ENCODE peak calls at places on chromosomes 6 and 20, in six cellular contexts. O is GM20000, F is hippocampal formation, Y is Panc1, J is fibroblast of pulmonary artery, S is EH. E is an unnamed sample.

GRCh38 chr6:40710626-40711354 is 123.6 kb upstream of the LRFN2 start:
- DNase-seq in F (no peak), Y (no peak), O (no peak), J (no peak), S (no peak), E (no peak)

GRCh38 chr6:138541793-138542481 is 42.6 kb upstream of the NHSL1 start:
- DNase-seq in O (no peak), F (no peak), S (peak), Y (no peak), J (peak), E (no peak)

GRCh38 chr20:47241345-47241781 is 115.1 kb downstream of the ZMYND8 start:
- DNase-seq in S (peak), F (no peak), Y (no peak), O (no peak), J (peak), E (no peak)

GRCh38 chr6:44537306-44538049 is 150.0 kb downstream of the CDC5L start:
- DNase-seq in F (no peak), S (no peak), J (no peak), Y (no peak), O (no peak), E (no peak)

GRCh38 chr6:54813901-54814300 is 32.7 kb upstream of the FAM83B start:
- DNase-seq in J (peak), O (no peak), Y (no peak), S (peak), F (no peak), E (no peak)

GRCh38 chr20:3651204-3651970 is 11.8 kb downstream of the GFRA4 start:
- DNase-seq in S (no peak), O (no peak), J (no peak), Y (no peak), F (no peak), E (no peak)

GRCh38 chr6:84227044-84227433 is 404 bp downstream of the CEP162 start:
- DNase-seq in O (no peak), S (no peak), Y (no peak), F (no peak), J (peak), E (no peak)

GRCh38 chr6:22071655-22072054 is 225.2 kb downstream of the PRL start:
- DNase-seq in F (peak), J (peak), Y (no peak), S (peak), O (no peak), E (peak)

GRCh38 chr6:112235956-112236355 is 18.4 kb downstream of the LAMA4 start:
- DNase-seq in S (peak), Y (no peak), O (no peak), F (no peak), J (peak), E (peak)

GRCh38 chr20:63076421-63076820 is 69.7 kb upstream of the BHLHE23 start:
- DNase-seq in Y (no peak), F (no peak), O (no peak), S (no peak), J (no peak), E (no peak)

GRCh38 chr20:33291830-33292355 is 8.9 kb downstream of the BPIFB1 start:
- DNase-seq in O (peak), F (peak), S (peak), J (peak), Y (peak), E (no peak)

GRCh38 chr6:13334953-13335352 is 6.6 kb upstream of the TBC1D7 start:
- DNase-seq in S (no peak), J (peak), Y (no peak), F (no peak), O (no peak), E (no peak)

GRCh38 chr20:1979116-1979778 is 14.6 kb downstream of the PDYN start:
- DNase-seq in S (peak), J (peak), O (no peak), Y (no peak), F (no peak), E (no peak)

GRCh38 chr20:58676161-58676560 is 16.4 kb upstream of the NPEPL1 start:
- DNase-seq in O (no peak), S (no peak), Y (no peak), F (no peak), J (no peak), E (no peak)

GRCh38 chr6:46013639-46014038 is 2.0 kb downstream of the CLIC5 start:
- DNase-seq in S (no peak), O (no peak), Y (no peak), F (no peak), J (no peak), E (no peak)

GRCh38 chr6:33277663-33278391 is 904 bp downstream of the B3GALT4 start:
- DNase-seq in S (no peak), Y (no peak), O (peak), J (no peak), F (no peak), E (no peak)

GRCh38 chr20:51275816-51276215 is 252.9 kb upstream of the KCNG1 start:
- DNase-seq in S (peak), Y (no peak), J (peak), O (no peak), F (no peak), E (no peak)

GRCh38 chr6:140697585-140697984 is 1323.1 kb upstream of the CITED2 start:
- DNase-seq in S (no peak), O (no peak), Y (no peak), F (no peak), J (no peak), E (no peak)

GRCh38 chr20:61120595-61121515 is 131.2 kb upstream of the CDH4 start:
- DNase-seq in F (no peak), O (no peak), Y (no peak), J (peak), S (peak), E (no peak)

GRCh38 chr6:1904494-1904854 is 294.8 kb downstream of the FOXC1 start:
- DNase-seq in Y (no peak), J (no peak), S (no peak), O (no peak), F (no peak), E (no peak)

GRCh38 chr6:138970856-138971425 is 17.1 kb downstream of the REPS1 start:
- DNase-seq in J (peak), F (no peak), O (no peak), Y (peak), S (peak), E (peak)

GRCh38 chr20:44768256-44768655 is 22.6 kb downstream of the KCNK15 start:
- DNase-seq in S (no peak), F (no peak), Y (no peak), O (no peak), J (no peak), E (no peak)

GRCh38 chr6:23526519-23526918 is 599.5 kb upstream of the NRSN1 start:
- DNase-seq in S (no peak), O (no peak), J (no peak), Y (no peak), F (no peak), E (no peak)

GRCh38 chr20:3000852-3001523 is 42.4 kb upstream of the GNRH2 start:
- DNase-seq in F (no peak), S (peak), Y (no peak), O (no peak), J (peak), E (peak)

GRCh38 chr20:21326700-21327099 is 23.6 kb downstream of the XRN2 start:
- DNase-seq in Y (no peak), J (no peak), F (no peak), S (no peak), O (no peak), E (no peak)

GRCh38 chr6:111418971-111419693 is 63.9 kb downstream of the REV3L start:
- DNase-seq in O (no peak), F (no peak), S (peak), Y (no peak), J (peak), E (no peak)

GRCh38 chr20:31894980-31895675 is 24.7 kb downstream of the TTLL9 start:
- DNase-seq in S (peak), J (peak), Y (peak), F (peak), O (peak), E (peak)

GRCh38 chr6:53639520-53639919 is 26.0 kb downstream of the KLHL31 start:
- DNase-seq in O (no peak), F (no peak), J (no peak), S (no peak), Y (no peak), E (no peak)

GRCh38 chr20:21184810-21185209 is 58.9 kb downstream of the KIZ start:
- DNase-seq in Y (no peak), F (no peak), S (peak), J (peak), O (no peak), E (no peak)